ENCODE peak calls at places on chromosomes 16 and 17, in seven cellular contexts. One of them, this sample, is unnamed.

GRCh38 chr16:30805056-30805369 is 18.0 kb upstream of the ZNF629 start:
- DNase-seq in NCI-H1048: no peak
- DNase-seq in kidney: no peak
- DNase-seq in memory B cell: no peak
- DNase-seq in activated CD4-positive, alpha-beta T cell treated with anti-CD3 and anti-CD28 coated beads, Interleukin-2, amount 10 ng/mL, durations not matched to agents 7 days and 5 days: no peak
- DNase-seq in esophagus squamous epithelium: no peak
- DNase-seq in stimulated activated CD8-positive, alpha-beta memory T cell treated with anti-CD3 and anti-CD28 coated beads, Interleukin-7, amount 100 ng/mL, for 24 hours: no peak
- DNase-seq in this sample: no peak

GRCh38 chr17:6166492-6167179 is 96.5 kb downstream of the WSCD1 start:
- DNase-seq in NCI-H1048: no peak
- DNase-seq in kidney: no peak
- DNase-seq in memory B cell: no peak
- DNase-seq in activated CD4-positive, alpha-beta T cell treated with anti-CD3 and anti-CD28 coated beads, Interleukin-2, amount 10 ng/mL, durations not matched to agents 7 days and 5 days: no peak
- DNase-seq in esophagus squamous epithelium: no peak
- DNase-seq in stimulated activated CD8-positive, alpha-beta memory T cell treated with anti-CD3 and anti-CD28 coated beads, Interleukin-7, amount 100 ng/mL, for 24 hours: no peak
- DNase-seq in this sample: no peak

GRCh38 chr17:68512967-68513474 is 791 bp downstream of the PRKAR1A start:
- DNase-seq in NCI-H1048: no peak
- DNase-seq in kidney: no peak
- DNase-seq in memory B cell: peak
- DNase-seq in activated CD4-positive, alpha-beta T cell treated with anti-CD3 and anti-CD28 coated beads, Interleukin-2, amount 10 ng/mL, durations not matched to agents 7 days and 5 days: no peak
- DNase-seq in esophagus squamous epithelium: no peak
- DNase-seq in stimulated activated CD8-positive, alpha-beta memory T cell treated with anti-CD3 and anti-CD28 coated beads, Interleukin-7, amount 100 ng/mL, for 24 hours: no peak
- DNase-seq in this sample: no peak

GRCh38 chr17:79027274-79027924 is 3.4 kb downstream of the C1QTNF1 start:
- DNase-seq in NCI-H1048: no peak
- DNase-seq in kidney: peak
- DNase-seq in memory B cell: no peak
- DNase-seq in activated CD4-positive, alpha-beta T cell treated with anti-CD3 and anti-CD28 coated beads, Interleukin-2, amount 10 ng/mL, durations not matched to agents 7 days and 5 days: no peak
- DNase-seq in esophagus squamous epithelium: no peak
- DNase-seq in stimulated activated CD8-positive, alpha-beta memory T cell treated with anti-CD3 and anti-CD28 coated beads, Interleukin-7, amount 100 ng/mL, for 24 hours: no peak
- DNase-seq in this sample: no peak

GRCh38 chr17:3502466-3502865 is 26.7 kb downstream of the ASPA start:
- DNase-seq in NCI-H1048: no peak
- DNase-seq in kidney: no peak
- DNase-seq in memory B cell: no peak
- DNase-seq in activated CD4-positive, alpha-beta T cell treated with anti-CD3 and anti-CD28 coated beads, Interleukin-2, amount 10 ng/mL, durations not matched to agents 7 days and 5 days: no peak
- DNase-seq in esophagus squamous epithelium: no peak
- DNase-seq in stimulated activated CD8-positive, alpha-beta memory T cell treated with anti-CD3 and anti-CD28 coated beads, Interleukin-7, amount 100 ng/mL, for 24 hours: no peak
- DNase-seq in this sample: no peak

GRCh38 chr17:5584971-5585794 is 874 bp upstream of the NLRP1 start:
- DNase-seq in NCI-H1048: no peak
- DNase-seq in kidney: no peak
- DNase-seq in memory B cell: no peak
- DNase-seq in activated CD4-positive, alpha-beta T cell treated with anti-CD3 and anti-CD28 coated beads, Interleukin-2, amount 10 ng/mL, durations not matched to agents 7 days and 5 days: no peak
- DNase-seq in esophagus squamous epithelium: no peak
- DNase-seq in stimulated activated CD8-positive, alpha-beta memory T cell treated with anti-CD3 and anti-CD28 coated beads, Interleukin-7, amount 100 ng/mL, for 24 hours: no peak
- DNase-seq in this sample: no peak

GRCh38 chr17:31660684-31661083 is 198.4 kb downstream of the COPRS start:
- DNase-seq in NCI-H1048: no peak
- DNase-seq in kidney: no peak
- DNase-seq in memory B cell: no peak
- DNase-seq in activated CD4-positive, alpha-beta T cell treated with anti-CD3 and anti-CD28 coated beads, Interleukin-2, amount 10 ng/mL, durations not matched to agents 7 days and 5 days: no peak
- DNase-seq in esophagus squamous epithelium: no peak
- DNase-seq in stimulated activated CD8-positive, alpha-beta memory T cell treated with anti-CD3 and anti-CD28 coated beads, Interleukin-7, amount 100 ng/mL, for 24 hours: no peak
- DNase-seq in this sample: no peak

GRCh38 chr16:86072328-86073102 is 173.6 kb downstream of the IRF8 start:
- DNase-seq in NCI-H1048: no peak
- DNase-seq in kidney: peak
- DNase-seq in memory B cell: no peak
- DNase-seq in activated CD4-positive, alpha-beta T cell treated with anti-CD3 and anti-CD28 coated beads, Interleukin-2, amount 10 ng/mL, durations not matched to agents 7 days and 5 days: peak
- DNase-seq in esophagus squamous epithelium: no peak
- DNase-seq in stimulated activated CD8-positive, alpha-beta memory T cell treated with anti-CD3 and anti-CD28 coated beads, Interleukin-7, amount 100 ng/mL, for 24 hours: peak
- DNase-seq in this sample: peak

GRCh38 chr16:87314990-87315420 is 2.2 kb downstream of the C16orf95 start:
- DNase-seq in NCI-H1048: no peak
- DNase-seq in kidney: no peak
- DNase-seq in memory B cell: no peak
- DNase-seq in activated CD4-positive, alpha-beta T cell treated with anti-CD3 and anti-CD28 coated beads, Interleukin-2, amount 10 ng/mL, durations not matched to agents 7 days and 5 days: no peak
- DNase-seq in esophagus squamous epithelium: no peak
- DNase-seq in stimulated activated CD8-positive, alpha-beta memory T cell treated with anti-CD3 and anti-CD28 coated beads, Interleukin-7, amount 100 ng/mL, for 24 hours: no peak
- DNase-seq in this sample: no peak

GRCh38 chr17:76529643-76530488 is 7.6 kb downstream of the CYGB start:
- DNase-seq in NCI-H1048: no peak
- DNase-seq in kidney: peak
- DNase-seq in memory B cell: no peak
- DNase-seq in activated CD4-positive, alpha-beta T cell treated with anti-CD3 and anti-CD28 coated beads, Interleukin-2, amount 10 ng/mL, durations not matched to agents 7 days and 5 days: no peak
- DNase-seq in esophagus squamous epithelium: no peak
- DNase-seq in stimulated activated CD8-positive, alpha-beta memory T cell treated with anti-CD3 and anti-CD28 coated beads, Interleukin-7, amount 100 ng/mL, for 24 hours: no peak
- DNase-seq in this sample: no peak

GRCh38 chr17:76940293-76940692 is 72.1 kb downstream of the MGAT5B start:
- DNase-seq in NCI-H1048: no peak
- DNase-seq in kidney: no peak
- DNase-seq in memory B cell: no peak
- DNase-seq in activated CD4-positive, alpha-beta T cell treated with anti-CD3 and anti-CD28 coated beads, Interleukin-2, amount 10 ng/mL, durations not matched to agents 7 days and 5 days: no peak
- DNase-seq in esophagus squamous epithelium: no peak
- DNase-seq in stimulated activated CD8-positive, alpha-beta memory T cell treated with anti-CD3 and anti-CD28 coated beads, Interleukin-7, amount 100 ng/mL, for 24 hours: no peak
- DNase-seq in this sample: no peak

GRCh38 chr16:23302045-23302956 is at the start of gene SCNN1B:
- DNase-seq in NCI-H1048: no peak
- DNase-seq in kidney: peak
- DNase-seq in memory B cell: no peak
- DNase-seq in activated CD4-positive, alpha-beta T cell treated with anti-CD3 and anti-CD28 coated beads, Interleukin-2, amount 10 ng/mL, durations not matched to agents 7 days and 5 days: no peak
- DNase-seq in esophagus squamous epithelium: no peak
- DNase-seq in stimulated activated CD8-positive, alpha-beta memory T cell treated with anti-CD3 and anti-CD28 coated beads, Interleukin-7, amount 100 ng/mL, for 24 hours: no peak
- DNase-seq in this sample: no peak

GRCh38 chr17:61477204-61477834 is 25.1 kb downstream of the TBX4 start:
- DNase-seq in NCI-H1048: no peak
- DNase-seq in kidney: peak
- DNase-seq in memory B cell: no peak
- DNase-seq in activated CD4-positive, alpha-beta T cell treated with anti-CD3 and anti-CD28 coated beads, Interleukin-2, amount 10 ng/mL, durations not matched to agents 7 days and 5 days: no peak
- DNase-seq in esophagus squamous epithelium: no peak
- DNase-seq in stimulated activated CD8-positive, alpha-beta memory T cell treated with anti-CD3 and anti-CD28 coated beads, Interleukin-7, amount 100 ng/mL, for 24 hours: no peak
- DNase-seq in this sample: no peak

GRCh38 chr16:22161999-22162657 is at the start of gene SDR42E2:
- DNase-seq in NCI-H1048: no peak
- DNase-seq in kidney: no peak
- DNase-seq in memory B cell: no peak
- DNase-seq in activated CD4-positive, alpha-beta T cell treated with anti-CD3 and anti-CD28 coated beads, Interleukin-2, amount 10 ng/mL, durations not matched to agents 7 days and 5 days: peak
- DNase-seq in esophagus squamous epithelium: no peak
- DNase-seq in stimulated activated CD8-positive, alpha-beta memory T cell treated with anti-CD3 and anti-CD28 coated beads, Interleukin-7, amount 100 ng/mL, for 24 hours: peak
- DNase-seq in this sample: no peak

GRCh38 chr17:40554646-40555295 is 10.5 kb downstream of the CCR7 start:
- DNase-seq in NCI-H1048: no peak
- DNase-seq in kidney: no peak
- DNase-seq in memory B cell: peak
- DNase-seq in activated CD4-positive, alpha-beta T cell treated with anti-CD3 and anti-CD28 coated beads, Interleukin-2, amount 10 ng/mL, durations not matched to agents 7 days and 5 days: peak
- DNase-seq in esophagus squamous epithelium: no peak
- DNase-seq in stimulated activated CD8-positive, alpha-beta memory T cell treated with anti-CD3 and anti-CD28 coated beads, Interleukin-7, amount 100 ng/mL, for 24 hours: no peak
- DNase-seq in this sample: no peak

GRCh38 chr16:15983898-15984297 is 34.5 kb downstream of the ABCC1 start:
- DNase-seq in NCI-H1048: no peak
- DNase-seq in kidney: no peak
- DNase-seq in memory B cell: no peak
- DNase-seq in activated CD4-positive, alpha-beta T cell treated with anti-CD3 and anti-CD28 coated beads, Interleukin-2, amount 10 ng/mL, durations not matched to agents 7 days and 5 days: no peak
- DNase-seq in esophagus squamous epithelium: no peak
- DNase-seq in stimulated activated CD8-positive, alpha-beta memory T cell treated with anti-CD3 and anti-CD28 coated beads, Interleukin-7, amount 100 ng/mL, for 24 hours: no peak
- DNase-seq in this sample: no peak

GRCh38 chr17:80345841-80346497 is 69.0 kb upstream of the ENDOV start:
- DNase-seq in NCI-H1048: no peak
- DNase-seq in kidney: no peak
- DNase-seq in memory B cell: no peak
- DNase-seq in activated CD4-positive, alpha-beta T cell treated with anti-CD3 and anti-CD28 coated beads, Interleukin-2, amount 10 ng/mL, durations not matched to agents 7 days and 5 days: no peak
- DNase-seq in esophagus squamous epithelium: no peak
- DNase-seq in stimulated activated CD8-positive, alpha-beta memory T cell treated with anti-CD3 and anti-CD28 coated beads, Interleukin-7, amount 100 ng/mL, for 24 hours: no peak
- DNase-seq in this sample: no peak

GRCh38 chr16:3045758-3046505 is 429 bp upstream of the MMP25 start:
- DNase-seq in NCI-H1048: no peak
- DNase-seq in kidney: peak
- DNase-seq in memory B cell: peak
- DNase-seq in activated CD4-positive, alpha-beta T cell treated with anti-CD3 and anti-CD28 coated beads, Interleukin-2, amount 10 ng/mL, durations not matched to agents 7 days and 5 days: no peak
- DNase-seq in esophagus squamous epithelium: no peak
- DNase-seq in stimulated activated CD8-positive, alpha-beta memory T cell treated with anti-CD3 and anti-CD28 coated beads, Interleukin-7, amount 100 ng/mL, for 24 hours: no peak
- DNase-seq in this sample: no peak

GRCh38 chr16:47480410-47480809 is 19.3 kb downstream of the PHKB start:
- DNase-seq in NCI-H1048: no peak
- DNase-seq in kidney: no peak
- DNase-seq in memory B cell: no peak
- DNase-seq in activated CD4-positive, alpha-beta T cell treated with anti-CD3 and anti-CD28 coated beads, Interleukin-2, amount 10 ng/mL, durations not matched to agents 7 days and 5 days: no peak
- DNase-seq in esophagus squamous epithelium: no peak
- DNase-seq in stimulated activated CD8-positive, alpha-beta memory T cell treated with anti-CD3 and anti-CD28 coated beads, Interleukin-7, amount 100 ng/mL, for 24 hours: no peak
- DNase-seq in this sample: no peak

GRCh38 chr16:26532456-26532855 is 534.3 kb upstream of the C16orf82 start:
- DNase-seq in NCI-H1048: no peak
- DNase-seq in kidney: no peak
- DNase-seq in memory B cell: no peak
- DNase-seq in activated CD4-positive, alpha-beta T cell treated with anti-CD3 and anti-CD28 coated beads, Interleukin-2, amount 10 ng/mL, durations not matched to agents 7 days and 5 days: no peak
- DNase-seq in esophagus squamous epithelium: no peak
- DNase-seq in stimulated activated CD8-positive, alpha-beta memory T cell treated with anti-CD3 and anti-CD28 coated beads, Interleukin-7, amount 100 ng/mL, for 24 hours: no peak
- DNase-seq in this sample: no peak

GRCh38 chr16:57283214-57283955 is 1.1 kb downstream of the PLLP start:
- DNase-seq in NCI-H1048: no peak
- DNase-seq in kidney: peak
- DNase-seq in memory B cell: no peak
- DNase-seq in activated CD4-positive, alpha-beta T cell treated with anti-CD3 and anti-CD28 coated beads, Interleukin-2, amount 10 ng/mL, durations not matched to agents 7 days and 5 days: no peak
- DNase-seq in esophagus squamous epithelium: no peak
- DNase-seq in stimulated activated CD8-positive, alpha-beta memory T cell treated with anti-CD3 and anti-CD28 coated beads, Interleukin-7, amount 100 ng/mL, for 24 hours: no peak
- DNase-seq in this sample: no peak

GRCh38 chr17:38742431-38743308 is 5.5 kb downstream of the PCGF2 start:
- DNase-seq in NCI-H1048: no peak
- DNase-seq in kidney: no peak
- DNase-seq in memory B cell: no peak
- DNase-seq in activated CD4-positive, alpha-beta T cell treated with anti-CD3 and anti-CD28 coated beads, Interleukin-2, amount 10 ng/mL, durations not matched to agents 7 days and 5 days: no peak
- DNase-seq in esophagus squamous epithelium: no peak
- DNase-seq in stimulated activated CD8-positive, alpha-beta memory T cell treated with anti-CD3 and anti-CD28 coated beads, Interleukin-7, amount 100 ng/mL, for 24 hours: no peak
- DNase-seq in this sample: no peak

GRCh38 chr16:67531247-67531646 is 2.6 kb downstream of the RIPOR1 start:
- DNase-seq in NCI-H1048: no peak
- DNase-seq in kidney: no peak
- DNase-seq in memory B cell: no peak
- DNase-seq in activated CD4-positive, alpha-beta T cell treated with anti-CD3 and anti-CD28 coated beads, Interleukin-2, amount 10 ng/mL, durations not matched to agents 7 days and 5 days: no peak
- DNase-seq in esophagus squamous epithelium: no peak
- DNase-seq in stimulated activated CD8-positive, alpha-beta memory T cell treated with anti-CD3 and anti-CD28 coated beads, Interleukin-7, amount 100 ng/mL, for 24 hours: no peak
- DNase-seq in this sample: no peak

GRCh38 chr16:10584956-10585561 is 4.7 kb upstream of the EMP2 start:
- DNase-seq in NCI-H1048: no peak
- DNase-seq in kidney: no peak
- DNase-seq in memory B cell: no peak
- DNase-seq in activated CD4-positive, alpha-beta T cell treated with anti-CD3 and anti-CD28 coated beads, Interleukin-2, amount 10 ng/mL, durations not matched to agents 7 days and 5 days: no peak
- DNase-seq in esophagus squamous epithelium: no peak
- DNase-seq in stimulated activated CD8-positive, alpha-beta memory T cell treated with anti-CD3 and anti-CD28 coated beads, Interleukin-7, amount 100 ng/mL, for 24 hours: no peak
- DNase-seq in this sample: no peak

GRCh38 chr17:52383493-52384100 is 225.1 kb upstream of the CA10 start:
- DNase-seq in NCI-H1048: peak
- DNase-seq in kidney: no peak
- DNase-seq in memory B cell: no peak
- DNase-seq in activated CD4-positive, alpha-beta T cell treated with anti-CD3 and anti-CD28 coated beads, Interleukin-2, amount 10 ng/mL, durations not matched to agents 7 days and 5 days: peak
- DNase-seq in esophagus squamous epithelium: no peak
- DNase-seq in stimulated activated CD8-positive, alpha-beta memory T cell treated with anti-CD3 and anti-CD28 coated beads, Interleukin-7, amount 100 ng/mL, for 24 hours: no peak
- DNase-seq in this sample: peak

GRCh38 chr16:2751577-2752034 is 832 bp upstream of the SRRM2 start:
- DNase-seq in NCI-H1048: no peak
- DNase-seq in kidney: peak
- DNase-seq in memory B cell: no peak
- DNase-seq in activated CD4-positive, alpha-beta T cell treated with anti-CD3 and anti-CD28 coated beads, Interleukin-2, amount 10 ng/mL, durations not matched to agents 7 days and 5 days: no peak
- DNase-seq in esophagus squamous epithelium: no peak
- DNase-seq in stimulated activated CD8-positive, alpha-beta memory T cell treated with anti-CD3 and anti-CD28 coated beads, Interleukin-7, amount 100 ng/mL, for 24 hours: no peak
- DNase-seq in this sample: peak

GRCh38 chr16:23597003-23597756 is 1.1 kb upstream of the NDUFAB1 start:
- DNase-seq in NCI-H1048: no peak
- DNase-seq in kidney: no peak
- DNase-seq in memory B cell: peak
- DNase-seq in activated CD4-positive, alpha-beta T cell treated with anti-CD3 and anti-CD28 coated beads, Interleukin-2, amount 10 ng/mL, durations not matched to agents 7 days and 5 days: peak
- DNase-seq in esophagus squamous epithelium: no peak
- DNase-seq in stimulated activated CD8-positive, alpha-beta memory T cell treated with anti-CD3 and anti-CD28 coated beads, Interleukin-7, amount 100 ng/mL, for 24 hours: no peak
- DNase-seq in this sample: peak

GRCh38 chr16:62829615-62830014 is 793.4 kb upstream of the CDH8 start:
- DNase-seq in NCI-H1048: no peak
- DNase-seq in kidney: no peak
- DNase-seq in memory B cell: no peak
- DNase-seq in activated CD4-positive, alpha-beta T cell treated with anti-CD3 and anti-CD28 coated beads, Interleukin-2, amount 10 ng/mL, durations not matched to agents 7 days and 5 days: no peak
- DNase-seq in esophagus squamous epithelium: no peak
- DNase-seq in stimulated activated CD8-positive, alpha-beta memory T cell treated with anti-CD3 and anti-CD28 coated beads, Interleukin-7, amount 100 ng/mL, for 24 hours: no peak
- DNase-seq in this sample: no peak

GRCh38 chr17:30336369-30337171 is 2.7 kb upstream of the TMIGD1 start:
- DNase-seq in NCI-H1048: peak
- DNase-seq in kidney: no peak
- DNase-seq in memory B cell: peak
- DNase-seq in activated CD4-positive, alpha-beta T cell treated with anti-CD3 and anti-CD28 coated beads, Interleukin-2, amount 10 ng/mL, durations not matched to agents 7 days and 5 days: peak
- DNase-seq in esophagus squamous epithelium: no peak
- DNase-seq in stimulated activated CD8-positive, alpha-beta memory T cell treated with anti-CD3 and anti-CD28 coated beads, Interleukin-7, amount 100 ng/mL, for 24 hours: no peak
- DNase-seq in this sample: peak

GRCh38 chr17:44765965-44766364 is 7.2 kb downstream of the ADAM11 start:
- DNase-seq in NCI-H1048: no peak
- DNase-seq in kidney: no peak
- DNase-seq in memory B cell: no peak
- DNase-seq in activated CD4-positive, alpha-beta T cell treated with anti-CD3 and anti-CD28 coated beads, Interleukin-2, amount 10 ng/mL, durations not matched to agents 7 days and 5 days: no peak
- DNase-seq in esophagus squamous epithelium: no peak
- DNase-seq in stimulated activated CD8-positive, alpha-beta memory T cell treated with anti-CD3 and anti-CD28 coated beads, Interleukin-7, amount 100 ng/mL, for 24 hours: no peak
- DNase-seq in this sample: no peak

GRCh38 chr17:73369126-73369525 is 57.3 kb upstream of the CDC42EP4 start:
- DNase-seq in NCI-H1048: no peak
- DNase-seq in kidney: no peak
- DNase-seq in memory B cell: no peak
- DNase-seq in activated CD4-positive, alpha-beta T cell treated with anti-CD3 and anti-CD28 coated beads, Interleukin-2, amount 10 ng/mL, durations not matched to agents 7 days and 5 days: no peak
- DNase-seq in esophagus squamous epithelium: no peak
- DNase-seq in stimulated activated CD8-positive, alpha-beta memory T cell treated with anti-CD3 and anti-CD28 coated beads, Interleukin-7, amount 100 ng/mL, for 24 hours: no peak
- DNase-seq in this sample: no peak

GRCh38 chr17:45149037-45149668 is 878 bp downstream of the HEXIM1 start:
- DNase-seq in NCI-H1048: no peak
- DNase-seq in kidney: peak
- DNase-seq in memory B cell: peak
- DNase-seq in activated CD4-positive, alpha-beta T cell treated with anti-CD3 and anti-CD28 coated beads, Interleukin-2, amount 10 ng/mL, durations not matched to agents 7 days and 5 days: peak
- DNase-seq in esophagus squamous epithelium: no peak
- DNase-seq in stimulated activated CD8-positive, alpha-beta memory T cell treated with anti-CD3 and anti-CD28 coated beads, Interleukin-7, amount 100 ng/mL, for 24 hours: peak
- DNase-seq in this sample: peak

GRCh38 chr17:57622886-57623433 is 122.1 kb downstream of the CCDC182 start:
- DNase-seq in NCI-H1048: peak
- DNase-seq in kidney: no peak
- DNase-seq in memory B cell: no peak
- DNase-seq in activated CD4-positive, alpha-beta T cell treated with anti-CD3 and anti-CD28 coated beads, Interleukin-2, amount 10 ng/mL, durations not matched to agents 7 days and 5 days: no peak
- DNase-seq in esophagus squamous epithelium: no peak
- DNase-seq in stimulated activated CD8-positive, alpha-beta memory T cell treated with anti-CD3 and anti-CD28 coated beads, Interleukin-7, amount 100 ng/mL, for 24 hours: no peak
- DNase-seq in this sample: no peak

GRCh38 chr17:39981207-39982068 is 831 bp downstream of the PSMD3 start:
- DNase-seq in NCI-H1048: no peak
- DNase-seq in kidney: no peak
- DNase-seq in memory B cell: no peak
- DNase-seq in activated CD4-positive, alpha-beta T cell treated with anti-CD3 and anti-CD28 coated beads, Interleukin-2, amount 10 ng/mL, durations not matched to agents 7 days and 5 days: no peak
- DNase-seq in esophagus squamous epithelium: no peak
- DNase-seq in stimulated activated CD8-positive, alpha-beta memory T cell treated with anti-CD3 and anti-CD28 coated beads, Interleukin-7, amount 100 ng/mL, for 24 hours: no peak
- DNase-seq in this sample: no peak

GRCh38 chr17:164536-165235 is 16.8 kb downstream of the DOC2B start:
- DNase-seq in NCI-H1048: no peak
- DNase-seq in kidney: no peak
- DNase-seq in memory B cell: no peak
- DNase-seq in activated CD4-positive, alpha-beta T cell treated with anti-CD3 and anti-CD28 coated beads, Interleukin-2, amount 10 ng/mL, durations not matched to agents 7 days and 5 days: peak
- DNase-seq in esophagus squamous epithelium: no peak
- DNase-seq in stimulated activated CD8-positive, alpha-beta memory T cell treated with anti-CD3 and anti-CD28 coated beads, Interleukin-7, amount 100 ng/mL, for 24 hours: no peak
- DNase-seq in this sample: no peak

GRCh38 chr16:2979669-2980226 is 498 bp downstream of the PKMYT1 start:
- DNase-seq in NCI-H1048: no peak
- DNase-seq in kidney: peak
- DNase-seq in memory B cell: no peak
- DNase-seq in activated CD4-positive, alpha-beta T cell treated with anti-CD3 and anti-CD28 coated beads, Interleukin-2, amount 10 ng/mL, durations not matched to agents 7 days and 5 days: peak
- DNase-seq in esophagus squamous epithelium: no peak
- DNase-seq in stimulated activated CD8-positive, alpha-beta memory T cell treated with anti-CD3 and anti-CD28 coated beads, Interleukin-7, amount 100 ng/mL, for 24 hours: no peak
- DNase-seq in this sample: no peak

GRCh38 chr17:42673885-42674754 is 2.7 kb downstream of the PLEKHH3 start:
- DNase-seq in NCI-H1048: no peak
- DNase-seq in kidney: peak
- DNase-seq in memory B cell: peak
- DNase-seq in activated CD4-positive, alpha-beta T cell treated with anti-CD3 and anti-CD28 coated beads, Interleukin-2, amount 10 ng/mL, durations not matched to agents 7 days and 5 days: no peak
- DNase-seq in esophagus squamous epithelium: no peak
- DNase-seq in stimulated activated CD8-positive, alpha-beta memory T cell treated with anti-CD3 and anti-CD28 coated beads, Interleukin-7, amount 100 ng/mL, for 24 hours: no peak
- DNase-seq in this sample: no peak

GRCh38 chr17:63420868-63421680 is 25.0 kb downstream of the CYB561 start:
- DNase-seq in NCI-H1048: no peak
- DNase-seq in kidney: no peak
- DNase-seq in memory B cell: no peak
- DNase-seq in activated CD4-positive, alpha-beta T cell treated with anti-CD3 and anti-CD28 coated beads, Interleukin-2, amount 10 ng/mL, durations not matched to agents 7 days and 5 days: no peak
- DNase-seq in esophagus squamous epithelium: no peak
- DNase-seq in stimulated activated CD8-positive, alpha-beta memory T cell treated with anti-CD3 and anti-CD28 coated beads, Interleukin-7, amount 100 ng/mL, for 24 hours: no peak
- DNase-seq in this sample: no peak